ENCODE peak calls at places on chromosome 4, in six cellular contexts. V, W, O, I, F and P are unnamed samples.

GRCh38 chr4:184755278-184755677 is 21.4 kb upstream of the CENPU start:
- DNase-seq in V (no peak), W (no peak), O (no peak), I (no peak), F (no peak), P (no peak)

GRCh38 chr4:3516836-3517730 is 15.1 kb downstream of the LRPAP1 start:
- DNase-seq in V (no peak), W (no peak), O (no peak), I (no peak), F (no peak), P (no peak)

GRCh38 chr4:17702666-17703065 is 78.8 kb downstream of the FAM184B start:
- DNase-seq in V (no peak), W (no peak), O (no peak), I (no peak), F (no peak), P (no peak)

GRCh38 chr4:156190606-156191005 is 236.9 kb upstream of the CTSO start:
- DNase-seq in V (no peak), W (no peak), O (no peak), I (no peak), F (no peak), P (no peak)

GRCh38 chr4:2940267-2941137 is 22.7 kb downstream of the NOP14 start:
- DNase-seq in V (no peak), W (no peak), O (no peak), I (no peak), F (no peak), P (peak)

GRCh38 chr4:24657768-24658617 is 73.6 kb upstream of the DHX15 start:
- DNase-seq in V (no peak), W (no peak), O (no peak), I (no peak), F (no peak), P (no peak)

GRCh38 chr4:8128096-8128856 is 30.3 kb downstream of the ABLIM2 start:
- DNase-seq in V (no peak), W (peak), O (no peak), I (no peak), F (no peak), P (no peak)

GRCh38 chr4:133275246-133275645 is 126.2 kb downstream of the PCDH10 start:
- DNase-seq in V (no peak), W (no peak), O (no peak), I (no peak), F (no peak), P (no peak)

GRCh38 chr4:23022032-23022431 is 329.3 kb downstream of the GBA3 start:
- DNase-seq in V (no peak), W (no peak), O (no peak), I (no peak), F (no peak), P (no peak)

GRCh38 chr4:123017636-123018390 is 95.4 kb upstream of the NUDT6 start:
- DNase-seq in V (no peak), W (no peak), O (no peak), I (no peak), F (no peak), P (no peak)

GRCh38 chr4:67700874-67701850 is at the start of gene UBA6:
- DNase-seq in V (peak), W (peak), O (peak), I (peak), F (peak), P (peak)

GRCh38 chr4:171524913-171525312 is 288.3 kb upstream of the GALNTL6 start:
- DNase-seq in V (no peak), W (no peak), O (no peak), I (no peak), F (no peak), P (no peak)

GRCh38 chr4:121072836-121073362 is 564 bp upstream of the NDNF start:
- DNase-seq in V (peak), W (peak), O (no peak), I (peak), F (peak), P (no peak)

GRCh38 chr4:96315815-96316214 is 475.9 kb downstream of the PDHA2 start:
- DNase-seq in V (no peak), W (no peak), O (no peak), I (no peak), F (no peak), P (no peak)

GRCh38 chr4:144955104-144955503 is 142.9 kb downstream of the ANAPC10 start:
- DNase-seq in V (no peak), W (no peak), O (no peak), I (no peak), F (no peak), P (no peak)
- TF ChIP-seq CTCF in V (no peak), W (peak), O (no peak), I (no peak), F (no peak), P (no peak)

DNA sequence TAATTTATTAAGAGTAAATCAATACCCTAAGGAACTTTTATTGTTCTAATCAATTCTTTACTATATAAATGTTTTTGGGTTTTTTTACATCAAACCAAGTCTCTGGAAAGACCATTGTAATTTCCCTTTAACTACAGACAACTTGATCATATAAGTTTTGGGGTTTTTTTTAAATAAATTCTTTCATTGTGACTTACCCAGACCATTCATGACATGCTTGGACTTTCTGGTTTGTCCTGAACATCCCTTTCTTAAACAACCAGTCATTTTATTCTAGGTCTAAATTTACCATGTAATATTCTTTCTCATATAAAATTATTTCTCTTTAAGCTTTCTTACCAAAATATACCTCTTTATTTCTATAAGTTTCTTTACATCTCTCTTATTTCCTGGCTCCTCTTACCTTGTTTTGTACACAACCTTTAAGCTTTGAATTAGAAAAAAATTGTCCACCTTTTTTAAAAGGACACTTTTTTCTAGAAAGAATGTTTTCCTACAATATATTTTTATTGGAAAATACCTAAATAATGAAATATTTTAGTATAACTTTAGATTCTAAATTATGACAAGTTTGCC is 8.4 kb downstream of the CNGA1 start:
- DNase-seq in V (no peak), W (no peak), O (no peak), I (no peak), F (no peak), P (no peak)
- TF ChIP-seq CTCF in V (no peak), W (no peak), O (no peak), I (no peak), F (no peak), P (no peak)

GRCh38 chr4:65502151-65502691 is 168.1 kb downstream of the EPHA5 start:
- DNase-seq in V (no peak), W (no peak), O (no peak), I (no peak), F (no peak), P (no peak)

GRCh38 chr4:65510976-65511375 is 159.3 kb downstream of the EPHA5 start:
- DNase-seq in V (no peak), W (no peak), O (no peak), I (no peak), F (no peak), P (no peak)

GRCh38 chr4:65508169-65508568 is 162.1 kb downstream of the EPHA5 start:
- DNase-seq in V (no peak), W (no peak), O (no peak), I (no peak), F (no peak), P (no peak)
- TF ChIP-seq CTCF in V (no peak), W (no peak), O (no peak), I (no peak), F (no peak), P (no peak)

DNA sequence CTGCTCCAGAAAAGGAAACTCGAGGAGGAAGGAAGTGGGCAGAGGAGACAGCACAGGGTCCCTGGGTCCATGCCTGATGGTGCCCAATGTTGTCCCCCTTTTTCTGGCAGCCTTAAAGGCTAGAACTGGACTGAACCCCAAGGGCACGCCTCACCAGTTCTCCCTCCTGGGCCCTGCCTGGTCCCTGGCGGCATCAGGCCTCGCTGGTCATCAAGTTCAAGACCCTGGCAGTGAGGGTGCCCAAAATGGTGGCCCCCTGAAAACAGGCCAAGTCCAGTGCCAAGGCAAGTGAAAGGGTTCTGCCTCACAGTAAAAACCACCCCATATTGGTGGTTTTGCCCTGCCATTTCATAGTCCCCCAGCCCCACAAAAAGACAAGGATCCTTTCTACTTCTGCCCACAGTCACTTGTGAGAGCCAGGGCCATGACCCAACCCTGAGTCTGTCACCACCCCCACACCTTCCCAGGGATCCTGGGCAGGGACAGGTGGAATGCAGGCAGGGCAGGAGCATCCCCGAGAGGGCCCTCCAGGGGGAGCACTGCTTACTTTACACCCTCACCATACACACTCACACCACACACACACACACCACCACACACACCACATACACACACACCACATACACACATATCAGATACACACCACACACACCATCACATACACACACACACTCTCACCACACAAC is 107.6 kb downstream of the DCTD start:
- DNase-seq in V (no peak), W (no peak), O (no peak), I (no peak), F (peak), P (no peak)
- TF ChIP-seq CTCF in V (no peak), W (peak), O (no peak), I (no peak), F (no peak), P (peak)

GRCh38 chr4:77043507-77044131 is 32.2 kb downstream of the CCNI start:
- DNase-seq in V (no peak), W (no peak), O (no peak), I (peak), F (no peak), P (no peak)

GRCh38 chr4:77050962-77051361 is 24.8 kb downstream of the CCNI start:
- DNase-seq in V (no peak), W (no peak), O (no peak), I (no peak), F (no peak), P (no peak)

GRCh38 chr4:77045490-77045889 is 30.3 kb downstream of the CCNI start:
- DNase-seq in V (no peak), W (no peak), O (no peak), I (no peak), F (no peak), P (no peak)

GRCh38 chr4:77044458-77045124 is 31.2 kb downstream of the CCNI start:
- DNase-seq in V (no peak), W (no peak), O (no peak), I (no peak), F (no peak), P (no peak)

GRCh38 chr4:77047037-77047436 is 28.8 kb downstream of the CCNI start:
- DNase-seq in V (no peak), W (no peak), O (no peak), I (no peak), F (no peak), P (no peak)
- TF ChIP-seq CTCF in V (no peak), W (peak), O (no peak), I (peak), F (peak), P (peak)

DNA sequence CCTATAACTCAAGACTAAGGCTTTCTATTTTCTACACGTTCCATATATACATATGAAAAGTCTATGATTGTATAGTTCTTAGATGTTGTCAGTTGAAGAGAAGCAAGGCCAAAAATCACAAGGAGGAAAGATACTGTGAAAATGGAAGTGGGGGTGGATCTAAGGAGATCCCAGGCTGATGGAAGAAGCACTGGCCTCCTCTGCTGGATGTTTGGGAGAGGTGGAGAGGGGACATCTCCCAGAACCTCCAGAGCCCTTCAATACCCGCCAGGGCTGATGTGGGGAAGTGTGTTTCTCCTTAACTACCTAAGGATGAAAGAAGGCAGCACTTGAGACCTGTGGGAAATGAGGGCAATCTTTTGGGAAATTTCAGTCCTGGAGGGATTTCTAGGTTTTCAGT is 67.4 kb downstream of the RASGEF1B start:
- DNase-seq in V (no peak), W (no peak), O (no peak), I (no peak), F (no peak), P (no peak)
- TF ChIP-seq CTCF in V (no peak), W (peak), O (no peak), I (no peak), F (no peak), P (peak)

GRCh38 chr4:6693274-6694176 is at the start of gene S100P:
- DNase-seq in V (no peak), W (no peak), O (no peak), I (no peak), F (no peak), P (no peak)
- TF ChIP-seq CTCF in V (no peak), W (no peak), O (no peak), I (no peak), F (no peak), P (no peak)

DNA sequence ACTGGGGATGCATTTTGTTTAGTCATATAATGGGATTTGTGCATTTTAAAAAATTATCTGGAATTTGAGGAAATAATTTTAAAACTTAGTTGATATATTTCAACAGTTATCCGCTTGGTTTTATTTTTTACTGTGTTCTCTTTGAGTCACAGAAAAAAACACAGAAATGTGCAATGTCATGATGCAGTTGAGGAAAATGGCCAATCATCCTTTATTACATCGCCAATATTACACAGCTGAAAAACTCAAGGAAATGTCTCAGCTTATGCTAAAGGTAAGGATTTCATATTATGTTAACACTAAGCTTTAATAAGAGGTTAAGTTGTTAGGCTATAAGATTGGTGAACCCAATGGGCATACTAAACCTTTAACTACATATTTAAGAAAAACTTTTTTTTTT is 63.9 kb downstream of the HPGDS start:
- DNase-seq in V (no peak), W (no peak), O (no peak), I (no peak), F (no peak), P (no peak)
- TF ChIP-seq CTCF in V (no peak), W (no peak), O (no peak), I (no peak), F (no peak), P (no peak)

GRCh38 chr4:73021634-73022033 is 47.9 kb downstream of the COX18 start:
- DNase-seq in V (no peak), W (no peak), O (no peak), I (no peak), F (no peak), P (no peak)
- TF ChIP-seq CTCF in V (peak), W (peak), O (no peak), I (peak), F (peak), P (no peak)

DNA sequence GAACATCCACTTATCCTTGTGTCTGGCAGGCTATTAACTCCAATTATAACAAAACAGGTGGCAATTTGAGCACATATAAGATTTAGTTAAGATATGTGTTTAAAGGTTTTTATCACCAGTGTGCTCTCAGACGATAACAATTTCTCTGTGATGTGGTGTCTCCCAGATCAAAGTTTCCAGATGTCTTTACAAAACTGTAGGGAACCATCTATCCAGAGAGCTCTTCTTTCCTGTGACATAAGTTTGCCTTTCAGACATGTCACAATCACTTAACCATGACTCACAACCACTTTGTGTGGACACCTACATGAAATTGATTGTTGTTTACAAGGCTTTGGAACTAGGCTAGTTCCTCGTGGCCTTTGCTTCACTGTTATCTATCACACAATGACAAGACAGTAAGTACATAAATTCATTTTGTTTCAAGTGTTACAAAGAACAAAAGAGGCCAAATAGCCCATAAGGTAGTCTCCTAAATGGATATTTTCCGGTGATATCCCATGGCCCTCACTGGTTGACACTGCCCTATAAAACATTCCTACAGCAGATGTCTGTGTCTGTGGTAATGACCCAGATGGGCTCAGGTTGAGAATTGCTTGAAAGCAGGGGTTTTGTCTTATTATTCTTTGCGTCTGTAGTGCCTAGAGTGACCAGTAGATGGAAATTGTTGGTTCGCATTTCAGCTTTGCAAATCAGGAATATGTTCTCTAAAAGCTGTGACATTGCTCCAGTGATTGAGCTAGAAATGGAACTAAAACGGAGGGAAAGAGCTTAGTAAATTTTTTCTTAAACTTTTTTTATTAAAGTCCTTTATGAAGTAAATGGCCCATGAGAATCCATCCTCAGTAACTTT is 297.8 kb upstream of the FAM241A start:
- DNase-seq in V (no peak), W (no peak), O (no peak), I (no peak), F (no peak), P (no peak)
- TF ChIP-seq CTCF in V (no peak), W (peak), O (no peak), I (no peak), F (peak), P (peak)